ENCODE peak calls at places on chromosomes 4 and X, in four cellular contexts. One of them, this sample, is unnamed.

GRCh38 chrX:13890806-13891205 is 73.9 kb upstream of the GPM6B start:
- DNase-seq in lower lobe of right lung: no peak
- DNase-seq in ascending aorta: no peak
- DNase-seq in WERI-Rb-1: no peak
- DNase-seq in this sample: no peak

GRCh38 chr4:157204634-157205244 is 15.8 kb upstream of the GRIA2 start:
- DNase-seq in lower lobe of right lung: peak; percentile 56
- DNase-seq in ascending aorta: no peak
- DNase-seq in WERI-Rb-1: peak; percentile 33
- DNase-seq in this sample: no peak

GRCh38 chr4:128427832-128428366 is 140.3 kb upstream of the PGRMC2 start:
- DNase-seq in lower lobe of right lung: peak; percentile 61
- DNase-seq in ascending aorta: no peak
- DNase-seq in WERI-Rb-1: peak; percentile 68
- DNase-seq in this sample: peak; percentile 55

GRCh38 chr4:159698336-159698735 is 595.5 kb downstream of the RAPGEF2 start:
- DNase-seq in lower lobe of right lung: no peak
- DNase-seq in ascending aorta: no peak
- DNase-seq in WERI-Rb-1: no peak
- DNase-seq in this sample: no peak

GRCh38 chr4:2363951-2364653 is 54.3 kb downstream of the ZFYVE28 start:
- DNase-seq in lower lobe of right lung: peak; percentile 43
- DNase-seq in ascending aorta: no peak
- DNase-seq in WERI-Rb-1: peak; percentile 6
- DNase-seq in this sample: no peak

GRCh38 chrX:40006025-40007017 is 91.4 kb downstream of the BCOR start:
- DNase-seq in lower lobe of right lung: peak; percentile 54
- DNase-seq in ascending aorta: no peak
- DNase-seq in WERI-Rb-1: peak; percentile 12
- DNase-seq in this sample: no peak

GRCh38 chrX:149248073-149248625 is 257.0 kb downstream of the IDS start:
- DNase-seq in lower lobe of right lung: no peak
- DNase-seq in ascending aorta: no peak
- DNase-seq in WERI-Rb-1: no peak
- DNase-seq in this sample: peak; percentile 10

GRCh38 chrX:21996872-21997271 is 35.3 kb upstream of the PHEX start:
- DNase-seq in lower lobe of right lung: no peak
- DNase-seq in ascending aorta: no peak
- DNase-seq in WERI-Rb-1: no peak
- DNase-seq in this sample: peak; percentile 20

GRCh38 chr4:121041307-121042090 is 30.8 kb downstream of the NDNF start:
- DNase-seq in lower lobe of right lung: no peak
- DNase-seq in ascending aorta: no peak
- DNase-seq in WERI-Rb-1: no peak
- DNase-seq in this sample: no peak

GRCh38 chr4:146271466-146271865 is 57.1 kb downstream of the REELD1 start:
- DNase-seq in lower lobe of right lung: no peak
- DNase-seq in ascending aorta: no peak
- DNase-seq in WERI-Rb-1: no peak
- DNase-seq in this sample: no peak

GRCh38 chr4:38162240-38162784 is 202.1 kb downstream of the PTTG2 start:
- DNase-seq in lower lobe of right lung: no peak
- DNase-seq in ascending aorta: no peak
- DNase-seq in WERI-Rb-1: no peak
- DNase-seq in this sample: peak; percentile 67

GRCh38 chr4:185566972-185567749 is 31.9 kb upstream of the PDLIM3 start:
- DNase-seq in lower lobe of right lung: no peak
- DNase-seq in ascending aorta: no peak
- DNase-seq in WERI-Rb-1: no peak
- DNase-seq in this sample: peak; percentile 89

GRCh38 chr4:87286970-87287369 is 35.7 kb downstream of the HSD17B13 start:
- DNase-seq in lower lobe of right lung: no peak
- DNase-seq in ascending aorta: no peak
- DNase-seq in WERI-Rb-1: no peak
- DNase-seq in this sample: no peak

GRCh38 chr4:146957252-146957651 is 11.6 kb upstream of the TTC29 start:
- DNase-seq in lower lobe of right lung: no peak
- DNase-seq in ascending aorta: no peak
- DNase-seq in WERI-Rb-1: no peak
- DNase-seq in this sample: peak; percentile 97

GRCh38 chrX:24702362-24703184 is 8.9 kb downstream of the POLA1 start:
- DNase-seq in lower lobe of right lung: no peak
- DNase-seq in ascending aorta: no peak
- DNase-seq in WERI-Rb-1: no peak
- DNase-seq in this sample: no peak

GRCh38 chrX:132094169-132094568 is 33.7 kb downstream of the FRMD7 start:
- DNase-seq in lower lobe of right lung: no peak
- DNase-seq in ascending aorta: no peak
- DNase-seq in WERI-Rb-1: no peak
- DNase-seq in this sample: no peak

GRCh38 chrX:29468911-29469494 is 746.4 kb upstream of the MAGEB2 start:
- DNase-seq in lower lobe of right lung: no peak
- DNase-seq in ascending aorta: no peak
- DNase-seq in WERI-Rb-1: no peak
- DNase-seq in this sample: no peak

GRCh38 chr4:119627267-119628190 is 1.1 kb downstream of the PDE5A start:
- DNase-seq in lower lobe of right lung: peak; percentile 66
- DNase-seq in ascending aorta: peak; percentile 38
- DNase-seq in WERI-Rb-1: peak; percentile 71
- DNase-seq in this sample: peak; percentile 42

GRCh38 chr4:80268081-80268823 is 1.8 kb downstream of the FGF5 start:
- DNase-seq in lower lobe of right lung: no peak
- DNase-seq in ascending aorta: no peak
- DNase-seq in WERI-Rb-1: no peak
- DNase-seq in this sample: peak; percentile 28

GRCh38 chrX:56968980-56969379 is 26.4 kb downstream of the SPIN3 start:
- DNase-seq in lower lobe of right lung: no peak
- DNase-seq in ascending aorta: no peak
- DNase-seq in WERI-Rb-1: no peak
- DNase-seq in this sample: no peak

GRCh38 chr4:103150677-103151076 is 47.5 kb downstream of the CENPE start:
- DNase-seq in lower lobe of right lung: no peak
- DNase-seq in ascending aorta: no peak
- DNase-seq in WERI-Rb-1: no peak
- DNase-seq in this sample: peak; percentile 56

GRCh38 chr4:103424853-103425252 is 226.7 kb upstream of the CENPE start:
- DNase-seq in lower lobe of right lung: no peak
- DNase-seq in ascending aorta: no peak
- DNase-seq in WERI-Rb-1: no peak
- DNase-seq in this sample: no peak

GRCh38 chr4:182169987-182170386 is 73.2 kb upstream of the TENM3 start:
- DNase-seq in lower lobe of right lung: no peak
- DNase-seq in ascending aorta: no peak
- DNase-seq in WERI-Rb-1: no peak
- DNase-seq in this sample: no peak

GRCh38 chr4:182174979-182175378 is 68.2 kb upstream of the TENM3 start:
- DNase-seq in lower lobe of right lung: no peak
- DNase-seq in ascending aorta: no peak
- DNase-seq in WERI-Rb-1: no peak
- DNase-seq in this sample: no peak

GRCh38 chr4:182175788-182176519 is 67.2 kb upstream of the TENM3 start:
- DNase-seq in lower lobe of right lung: no peak
- DNase-seq in ascending aorta: no peak
- DNase-seq in WERI-Rb-1: no peak
- DNase-seq in this sample: no peak

DNA sequence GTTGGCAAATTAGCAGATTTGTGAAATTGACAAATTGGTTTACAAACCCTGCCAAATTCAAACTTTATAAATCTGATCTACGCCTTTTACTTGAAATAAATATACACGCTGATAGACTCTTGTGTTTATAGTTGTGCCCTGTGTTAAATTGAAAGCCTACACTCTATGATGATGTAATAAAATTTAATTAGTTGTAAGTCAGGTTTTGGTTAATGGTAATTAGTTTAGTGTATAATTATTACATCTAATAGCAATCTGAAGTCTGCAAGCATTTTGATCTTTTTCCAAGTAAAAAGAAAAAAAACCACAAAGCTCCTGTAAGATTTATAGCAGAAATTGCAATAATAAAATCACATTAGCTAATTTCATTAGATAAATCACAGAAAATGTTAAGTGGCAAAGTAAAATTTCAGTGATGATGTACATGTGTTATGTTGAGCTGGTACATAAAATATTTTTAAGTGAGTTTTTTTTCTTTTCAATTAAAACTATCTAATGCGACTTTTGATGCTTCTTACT is 72.7 kb upstream of the TENM3 start:
- DNase-seq in lower lobe of right lung: no peak
- DNase-seq in ascending aorta: no peak
- DNase-seq in WERI-Rb-1: no peak
- DNase-seq in this sample: no peak
- H3K27ac ChIP-seq in lower lobe of right lung: no peak overlapping the region
- H3K27ac ChIP-seq in ascending aorta: no peak overlapping the region
- H3K27ac ChIP-seq in WERI-Rb-1: no peak overlapping the region
- H3K27ac ChIP-seq in this sample: no peak overlapping the region

GRCh38 chr4:154354883-154355282 is 136.7 kb downstream of the DCHS2 start:
- DNase-seq in lower lobe of right lung: no peak
- DNase-seq in ascending aorta: no peak
- DNase-seq in WERI-Rb-1: no peak
- DNase-seq in this sample: no peak

GRCh38 chr4:154348657-154349056 is 142.9 kb downstream of the DCHS2 start:
- DNase-seq in lower lobe of right lung: no peak
- DNase-seq in ascending aorta: no peak
- DNase-seq in WERI-Rb-1: no peak
- DNase-seq in this sample: no peak

GRCh38 chr4:154344686-154345085 is 146.9 kb downstream of the DCHS2 start:
- DNase-seq in lower lobe of right lung: no peak
- DNase-seq in ascending aorta: no peak
- DNase-seq in WERI-Rb-1: peak; percentile 37
- DNase-seq in this sample: no peak

GRCh38 chr4:154345359-154345758 is 146.2 kb downstream of the DCHS2 start:
- DNase-seq in lower lobe of right lung: no peak
- DNase-seq in ascending aorta: no peak
- DNase-seq in WERI-Rb-1: no peak
- DNase-seq in this sample: no peak

GRCh38 chr4:154349829-154350228 is 141.8 kb downstream of the DCHS2 start:
- DNase-seq in lower lobe of right lung: no peak
- DNase-seq in ascending aorta: no peak
- DNase-seq in WERI-Rb-1: no peak
- DNase-seq in this sample: peak; percentile 6
- TF ChIP-seq CTCF in lower lobe of right lung: peak; percentile 11
- TF ChIP-seq CTCF in ascending aorta: no peak
- TF ChIP-seq CTCF in WERI-Rb-1: peak; percentile 59
- TF ChIP-seq CTCF in this sample: peak; percentile 61

GRCh38 chrX:37867509-37868153 is 20.3 kb upstream of the DYNLT3 start:
- DNase-seq in lower lobe of right lung: no peak
- DNase-seq in ascending aorta: no peak
- DNase-seq in WERI-Rb-1: no peak
- DNase-seq in this sample: no peak
- H3K4me3 ChIP-seq in lower lobe of right lung: no peak overlapping the region
- H3K4me3 ChIP-seq in ascending aorta: no peak overlapping the region
- H3K4me3 ChIP-seq in WERI-Rb-1: no peak overlapping the region
- H3K4me3 ChIP-seq in this sample: no peak overlapping the region

GRCh38 chrX:153885968-153886903 is at the start of gene L1CAM:
- DNase-seq in lower lobe of right lung: no peak
- DNase-seq in ascending aorta: no peak
- DNase-seq in WERI-Rb-1: no peak
- DNase-seq in this sample: no peak
- H3K27ac ChIP-seq in lower lobe of right lung: no peak within 1 kb of the TSS
- H3K27ac ChIP-seq in ascending aorta: no peak within 1 kb of the TSS
- H3K27ac ChIP-seq in WERI-Rb-1: no peak within 1 kb of the TSS
- H3K27ac ChIP-seq in this sample: no peak within 1 kb of the TSS

GRCh38 chr4:133921280-133922195 is 280.1 kb downstream of the PABPC4L start:
- DNase-seq in lower lobe of right lung: no peak
- DNase-seq in ascending aorta: no peak
- DNase-seq in WERI-Rb-1: peak; percentile 82
- DNase-seq in this sample: no peak
- TF ChIP-seq CTCF in lower lobe of right lung: no peak
- TF ChIP-seq CTCF in ascending aorta: peak; percentile 8
- TF ChIP-seq CTCF in WERI-Rb-1: peak; percentile 63
- TF ChIP-seq CTCF in this sample: peak; percentile 34